ENCODE peak calls at places on chromosome 1, in four cellular contexts. C, M, T and K are unnamed samples.
A peak's percentile ranks its signal among the peaks of the same experiment; 100 is the strongest.

GRCh38 chr1:109828756-109829505 is 65.2 kb upstream of the EPS8L3 start:
- DNase-seq in T (no peak), C (no peak), M (no peak), K (peak; percentile 41)

GRCh38 chr1:20370628-20371200 is 80.0 kb downstream of the VWA5B1 start:
- DNase-seq in C (no peak), T (no peak), M (no peak), K (peak; percentile 84)

GRCh38 chr1:219179293-219179692 is 5.6 kb downstream of the LYPLAL1 start:
- DNase-seq in M (no peak), C (no peak), T (peak; percentile 70), K (peak; percentile 63)

GRCh38 chr1:201051399-201051798 is 27.9 kb upstream of the KIF21B start:
- DNase-seq in M (no peak), C (no peak), T (no peak), K (no peak)

GRCh38 chr1:29243023-29243862 is 6.9 kb downstream of the PTPRU start:
- DNase-seq in T (no peak), C (no peak), M (no peak), K (no peak)

GRCh38 chr1:15219280-15220023 is 27.6 kb upstream of the FHAD1 start:
- DNase-seq in T (no peak), C (no peak), M (no peak), K (no peak)

GRCh38 chr1:81976539-81976938 is 175.8 kb downstream of the ADGRL2 start:
- DNase-seq in T (no peak), M (no peak), C (no peak), K (no peak)

GRCh38 chr1:14404847-14405246 is 193.6 kb upstream of the KAZN start:
- DNase-seq in M (no peak), T (no peak), C (no peak), K (no peak)

GRCh38 chr1:196002906-196003305 is 605.3 kb downstream of the KCNT2 start:
- DNase-seq in C (no peak), T (peak; percentile 28), M (no peak), K (no peak)

GRCh38 chr1:215631489-215631888 is 64.4 kb downstream of the KCTD3 start:
- DNase-seq in M (peak; percentile 49), C (no peak), T (no peak), K (peak; percentile 15)

GRCh38 chr1:172530000-172530399 is 3.0 kb upstream of the SUCO start:
- DNase-seq in M (no peak), T (no peak), C (no peak), K (no peak)

GRCh38 chr1:203906932-203907331 is 45.5 kb downstream of the SNRPE start:
- DNase-seq in M (no peak), T (peak; percentile 91), C (peak; percentile 92), K (peak; percentile 90)

GRCh38 chr1:62625415-62625814 is 28.1 kb downstream of the ANGPTL3 start:
- DNase-seq in M (no peak), T (no peak), C (no peak), K (no peak)

GRCh38 chr1:16975838-16976237 is 4.6 kb downstream of the MFAP2 start:
- DNase-seq in C (no peak), T (no peak), M (no peak), K (no peak)

GRCh38 chr1:195745170-195746009 is 862.9 kb downstream of the KCNT2 start:
- DNase-seq in T (no peak), M (no peak), C (no peak), K (no peak)

GRCh38 chr1:10510520-10511493 is 36.1 kb downstream of the PEX14 start:
- DNase-seq in T (peak; percentile 80), M (no peak), C (peak; percentile 50), K (peak; percentile 94)
- H3K4me3 ChIP-seq in T (peak overlapping the region; percentile 13), M (no peak overlapping the region), C (no peak overlapping the region), K (peak overlapping the region; percentile 21)

DNA sequence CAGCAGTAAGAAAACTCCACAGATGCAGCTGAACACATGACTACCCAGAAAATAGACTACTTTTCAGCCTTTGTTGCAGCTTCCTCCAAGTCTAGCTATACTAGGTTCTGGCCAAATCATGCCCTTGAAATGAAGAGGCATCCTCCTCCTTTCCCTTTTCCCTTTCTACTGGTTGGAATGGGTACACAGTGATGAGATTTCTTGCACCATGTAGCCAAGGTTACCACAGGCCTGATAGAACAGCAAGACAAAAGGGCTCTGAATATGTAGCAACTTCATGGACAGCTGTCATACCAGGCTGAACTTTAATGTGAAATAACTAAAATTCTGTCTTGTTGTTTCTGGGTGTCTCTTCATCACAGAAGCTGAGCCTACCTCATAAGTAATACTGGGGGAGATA is 146.5 kb downstream of the PDE4B start:
- DNase-seq in C (no peak), M (no peak), T (no peak), K (no peak)
- TF ChIP-seq CTCF in C (no peak), M (no peak), T (no peak), K (no peak)

DNA sequence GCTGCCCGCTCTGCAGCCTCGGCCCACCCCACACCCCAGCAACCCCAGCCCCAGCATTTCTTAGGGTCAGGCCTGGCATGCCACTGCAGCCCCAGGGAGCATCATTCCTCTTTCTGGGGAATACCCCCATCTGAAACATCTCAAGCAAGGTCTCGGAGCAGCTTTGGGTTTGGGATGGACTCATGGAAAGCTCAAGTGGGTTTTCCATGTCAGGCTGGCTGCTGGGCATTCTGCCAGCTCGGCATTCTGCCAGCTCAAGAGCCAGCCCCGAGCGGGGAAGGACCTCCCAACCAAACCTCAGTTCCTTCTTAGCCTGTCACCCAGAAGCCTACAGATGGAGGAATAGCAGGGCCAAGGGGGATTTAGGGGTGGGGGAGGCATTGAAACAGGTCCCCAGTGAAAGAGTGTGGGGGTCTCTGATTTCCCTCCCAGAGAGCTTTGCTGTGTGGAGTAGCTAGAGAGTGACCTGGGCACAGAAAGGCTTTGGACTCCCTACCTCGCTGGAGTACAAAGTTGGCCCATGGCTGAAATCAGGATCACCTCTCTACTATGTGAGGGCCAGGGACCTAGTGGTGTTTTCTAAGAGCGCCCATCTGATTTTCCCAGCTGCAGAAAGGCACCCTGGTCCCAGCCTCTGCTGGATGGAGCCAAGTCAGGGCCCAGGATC is 628 bp downstream of the SELENBP1 start:
- DNase-seq in C (peak; percentile 27), M (no peak), T (peak; percentile 75), K (peak; percentile 12)
- H3K4me3 ChIP-seq in C (peak overlapping the region; percentile 32), M (no peak overlapping the region), T (peak overlapping the region; percentile 61), K (peak overlapping the region; percentile 63)

GRCh38 chr1:47616906-47617305 is 179.1 kb downstream of the FOXD2 start:
- DNase-seq in T (no peak), C (no peak), M (no peak), K (no peak)
- TF ChIP-seq CTCF in T (no peak), C (no peak), M (no peak), K (no peak)

DNA sequence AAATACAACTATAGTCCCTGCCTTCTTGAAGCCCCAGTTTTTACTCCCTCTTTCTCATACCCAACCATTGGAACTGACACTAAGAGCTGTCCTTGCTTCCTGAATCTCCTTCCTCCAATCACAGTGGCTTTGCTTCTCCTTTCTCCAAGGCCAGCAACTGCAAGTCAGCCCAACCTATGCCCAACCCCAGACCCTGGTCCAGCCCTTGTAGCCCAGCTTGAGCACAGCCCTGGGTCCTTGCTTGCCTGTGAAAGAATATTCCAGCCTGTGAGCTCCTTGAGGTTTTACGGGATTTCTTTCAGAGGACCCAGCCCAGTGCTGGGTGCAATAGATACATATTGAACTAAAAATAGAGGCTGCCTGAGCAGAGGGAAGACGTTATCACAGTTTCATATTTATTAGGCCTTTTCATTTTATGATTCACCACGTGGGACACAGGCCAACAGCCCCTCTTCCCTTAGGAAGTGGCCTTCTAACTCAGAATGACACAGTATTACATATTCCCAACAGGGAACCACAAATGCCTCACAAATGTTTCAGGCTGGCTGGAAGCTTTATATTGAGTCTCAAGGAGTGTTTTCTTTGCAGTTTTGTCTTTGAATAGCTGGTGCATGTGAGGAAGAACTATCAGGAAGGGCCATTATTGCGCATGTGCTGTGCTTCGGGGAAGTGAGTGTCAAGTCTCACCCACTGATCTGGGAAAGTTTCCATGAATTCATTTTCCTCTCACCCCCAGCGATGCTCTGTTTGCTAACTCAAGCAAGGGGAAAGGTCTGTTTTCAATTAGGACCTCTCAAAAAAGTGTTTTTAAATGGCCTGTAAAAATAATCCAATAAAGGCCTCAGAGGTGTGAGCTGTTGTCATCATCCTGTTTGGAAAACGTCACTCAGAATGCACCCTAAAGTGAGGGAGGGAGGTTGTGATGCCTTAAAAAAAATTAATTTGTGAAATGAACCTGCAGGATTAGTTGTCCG is 92.3 kb upstream of the NFIA start:
- DNase-seq in T (peak; percentile 79), C (no peak), M (no peak), K (peak; percentile 89)
- H3K4me3 ChIP-seq in T (no peak overlapping the region), C (no peak overlapping the region), M (no peak overlapping the region), K (no peak overlapping the region)

GRCh38 chr1:45230537-45230936 is 24.1 kb upstream of the ZSWIM5 start:
- DNase-seq in M (peak; percentile 15), C (no peak), T (no peak), K (no peak)
- TF ChIP-seq CTCF in M (peak; percentile 39), C (no peak), T (no peak), K (no peak)

GRCh38 chr1:45172764-45173163 is 33.6 kb downstream of the ZSWIM5 start:
- DNase-seq in T (no peak), M (no peak), C (no peak), K (no peak)
- H3K4me3 ChIP-seq in T (no peak overlapping the region), M (no peak overlapping the region), C (no peak overlapping the region), K (no peak overlapping the region)